ENCODE peak calls at places on chromosomes 16 and 17, in four cellular contexts. N, P, Z and T are unnamed samples.

GRCh38 chr16:78770353-78771091 is 671.1 kb downstream of the WWOX start:
- DNase-seq in N (peak; percentile 79), P (peak; percentile 70), Z (peak; percentile 1), T (no peak)

GRCh38 chr17:6101706-6102105 is 31.5 kb downstream of the WSCD1 start:
- DNase-seq in P (no peak), N (no peak), Z (no peak), T (no peak)

GRCh38 chr17:22268214-22268911 is 576.0 kb downstream of the KCNJ18 start:
- DNase-seq in N (no peak), P (no peak), Z (no peak), T (no peak)

GRCh38 chr17:14205992-14206461 is 30.6 kb downstream of the CDRT15 start:
- DNase-seq in P (no peak), Z (no peak), N (peak; percentile 80), T (peak; percentile 94)

GRCh38 chr17:42399121-42399520 is 10.9 kb upstream of the STAT3 start:
- DNase-seq in N (no peak), Z (no peak), P (no peak), T (no peak)

GRCh38 chr17:15260376-15261062 is 4.6 kb downstream of the PMP22 start:
- DNase-seq in Z (peak; percentile 89), P (peak; percentile 89), N (peak; percentile 92), T (no peak)

GRCh38 chr16:5415123-5415522 is 317.5 kb upstream of the EEF2KMT start:
- DNase-seq in Z (no peak), N (no peak), P (no peak), T (no peak)

GRCh38 chr17:41972571-41973411 is 6.2 kb downstream of the CNP start:
- DNase-seq in N (peak; percentile 55), P (no peak), Z (no peak), T (peak; percentile 31)

GRCh38 chr17:21199311-21199710 is 14.7 kb downstream of the TMEM11 start:
- DNase-seq in Z (peak; percentile 76), P (no peak), N (no peak), T (no peak)

GRCh38 chr17:70774339-70775110 is 605.2 kb downstream of the KCNJ2 start:
- DNase-seq in Z (peak; percentile 17), N (no peak), P (no peak), T (peak; percentile 1)

GRCh38 chr17:67018429-67019125 is 25.8 kb upstream of the CACNG1 start:
- DNase-seq in N (no peak), P (peak; percentile 17), Z (no peak), T (no peak)

GRCh38 chr17:79036609-79037008 is 12.6 kb downstream of the C1QTNF1 start:
- DNase-seq in N (no peak), P (no peak), Z (peak; percentile 87), T (peak; percentile 36)

GRCh38 chr17:61479493-61480413 is 27.5 kb downstream of the TBX4 start:
- DNase-seq in P (no peak), Z (no peak), N (no peak), T (no peak)

GRCh38 chr16:84913315-84913714 is 93.5 kb downstream of the CRISPLD2 start:
- DNase-seq in Z (no peak), P (no peak), N (no peak), T (no peak)

GRCh38 chr17:46758614-46759013 is 59.9 kb downstream of the WNT3 start:
- DNase-seq in N (no peak), Z (no peak), P (no peak), T (no peak)

GRCh38 chr17:82215095-82215971 is 2.7 kb upstream of the CCDC57 start:
- DNase-seq in N (no peak), P (no peak), Z (no peak), T (no peak)

GRCh38 chr17:45046536-45047125 is 4.8 kb downstream of the DCAKD start:
- DNase-seq in P (no peak), Z (peak; percentile 39), N (no peak), T (peak; percentile 55)

GRCh38 chr17:39618252-39618913 is 8.4 kb upstream of the PPP1R1B start:
- DNase-seq in P (no peak), N (no peak), Z (no peak), T (no peak)

GRCh38 chr17:44219636-44220210 is at the start of gene UBTF:
- DNase-seq in N (peak; percentile 80), P (peak; percentile 80), Z (peak; percentile 67), T (no peak)

GRCh38 chr16:75109732-75110243 is 6.8 kb downstream of the LDHD start:
- DNase-seq in P (no peak), Z (no peak), N (peak; percentile 77), T (no peak)

GRCh38 chr16:82010649-82011048 is 621 bp downstream of the SDR42E1 start:
- DNase-seq in P (no peak), Z (no peak), N (no peak), T (no peak)

GRCh38 chr17:64115871-64116534 is 13.9 kb downstream of the ERN1 start:
- DNase-seq in N (no peak), P (no peak), Z (peak; percentile 89), T (peak; percentile 49)

DNA sequence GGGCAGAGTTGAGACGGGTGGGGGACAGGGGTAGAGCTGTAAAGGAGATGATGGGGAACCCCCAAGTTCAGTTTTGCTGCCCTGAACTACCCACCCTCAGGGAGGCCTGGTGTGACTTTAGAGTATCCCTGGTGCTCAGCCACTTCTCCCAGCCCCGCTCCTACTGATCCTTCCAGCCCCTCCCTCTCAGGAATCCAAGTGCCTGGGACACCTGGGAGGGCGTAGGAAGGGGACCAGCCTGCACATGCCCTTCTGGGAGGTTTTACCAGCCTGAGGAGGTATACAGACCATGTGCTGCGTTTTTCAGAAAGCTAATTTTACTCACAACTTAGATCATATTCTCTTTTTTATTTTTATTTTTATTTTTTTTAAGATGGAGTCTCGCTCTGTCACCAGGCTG is 4.1 kb downstream of the ST6GALNAC2 start:
- DNase-seq in Z (no peak), N (no peak), P (no peak), T (no peak)
- H3K27ac ChIP-seq in Z (no peak overlapping the region), N (no peak overlapping the region), P (no peak overlapping the region), T (peak overlapping the region; percentile 96)

GRCh38 chr16:1966460-1966859 is at the start of gene RNF151:
- DNase-seq in Z (no peak), N (no peak), P (no peak), T (no peak)

GRCh38 chr16:1961651-1962067 is 2.3 kb downstream of the NDUFB10 start:
- DNase-seq in P (no peak), N (no peak), Z (no peak), T (no peak)

GRCh38 chr16:1964046-1964505 is 550 bp downstream of the RPS2 start:
- DNase-seq in Z (no peak), N (peak; percentile 60), P (peak; percentile 73), T (no peak)

GRCh38 chr16:1965610-1966009 is 984 bp upstream of the RPS2 start:
- DNase-seq in Z (no peak), P (no peak), N (no peak), T (no peak)

GRCh38 chr16:1964506-1965471 is at the start of gene RPS2:
- DNase-seq in N (peak; percentile 98), P (peak; percentile 100), Z (peak; percentile 97), T (peak; percentile 90)
- H3K27ac ChIP-seq in N (peak within 1 kb of the TSS; percentile 96), P (peak within 1 kb of the TSS; percentile 95), Z (peak within 1 kb of the TSS; percentile 96), T (peak within 1 kb of the TSS; percentile 94)

DNA sequence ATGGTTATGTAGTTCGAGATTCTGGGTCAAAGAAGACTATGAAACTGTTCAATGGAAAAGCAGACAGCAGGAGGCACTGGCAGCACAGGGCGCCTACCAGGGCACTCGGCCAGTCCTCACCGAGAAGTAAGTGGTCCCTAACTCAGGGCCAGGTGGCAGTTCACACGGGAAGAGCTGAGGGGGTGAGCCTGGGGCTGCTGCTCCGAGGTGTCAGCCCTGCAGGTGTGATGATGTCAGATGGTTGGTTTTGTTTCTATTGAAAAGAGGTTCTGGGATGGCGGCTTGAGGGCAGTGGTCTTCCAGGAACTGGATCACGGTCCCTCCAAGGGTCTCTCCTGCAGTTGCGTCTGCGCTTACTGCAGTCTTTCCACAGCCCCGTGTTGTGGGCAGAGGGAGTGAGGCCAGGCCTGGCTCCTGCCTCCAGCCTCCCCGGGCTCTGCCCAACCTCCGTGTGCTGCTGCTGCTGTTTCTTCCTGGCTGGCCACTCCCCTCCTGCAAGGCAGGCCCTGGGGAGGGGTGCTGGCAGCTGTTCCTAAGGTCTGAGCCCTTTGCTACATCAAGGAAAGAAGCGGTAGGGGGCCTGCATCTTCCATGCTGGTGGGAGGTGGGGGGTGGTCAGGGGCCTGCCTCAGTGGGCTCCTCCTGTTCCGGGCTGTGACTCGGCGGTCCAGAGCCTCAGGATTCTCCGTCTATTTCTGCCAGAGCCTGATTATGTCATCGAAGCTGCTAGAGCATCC is 22.6 kb downstream of the RNF213 start:
- DNase-seq in P (no peak), N (no peak), Z (no peak), T (no peak)
- H3K27ac ChIP-seq in P (no peak overlapping the region), N (no peak overlapping the region), Z (no peak overlapping the region), T (no peak overlapping the region)

GRCh38 chr16:11259655-11260595 is 3.9 kb upstream of the SOCS1 start:
- DNase-seq in N (no peak), Z (no peak), P (no peak), T (no peak)
- H3K27ac ChIP-seq in N (peak overlapping the region; percentile 58), Z (no peak overlapping the region), P (no peak overlapping the region), T (no peak overlapping the region)

GRCh38 chr17:55200904-55201608 is 63.7 kb upstream of the HLF start:
- DNase-seq in Z (no peak), N (no peak), P (no peak), T (no peak)
- H3K27ac ChIP-seq in Z (no peak overlapping the region), N (no peak overlapping the region), P (no peak overlapping the region), T (no peak overlapping the region)